ENCODE peak calls at places on chromosomes 3 and 15, in ten cellular contexts. One of them, this sample, is unnamed.

GRCh38 chr3:179732661-179733348 is 80.0 kb downstream of the USP13 start:
- DNase-seq in lung: peak; percentile 60
- DNase-seq in right cardiac atrium: peak; percentile 73
- DNase-seq in esophagus muscularis mucosa: peak; percentile 81
- DNase-seq in tibial nerve: no peak
- DNase-seq in spleen: no peak
- DNase-seq in right lobe of liver: peak; percentile 79
- DNase-seq in ovary: no peak
- DNase-seq in A549: no peak
- DNase-seq in OCI-LY7: no peak
- DNase-seq in this sample: no peak

GRCh38 chr3:83033123-83033522 is 1271.7 kb upstream of the GBE1 start:
- DNase-seq in lung: no peak
- DNase-seq in right cardiac atrium: no peak
- DNase-seq in esophagus muscularis mucosa: no peak
- DNase-seq in tibial nerve: no peak
- DNase-seq in spleen: no peak
- DNase-seq in right lobe of liver: no peak
- DNase-seq in ovary: no peak
- DNase-seq in A549: no peak
- DNase-seq in OCI-LY7: no peak
- DNase-seq in this sample: no peak

GRCh38 chr3:106943071-106943470 is 434.2 kb upstream of the CCDC54 start:
- DNase-seq in lung: no peak
- DNase-seq in right cardiac atrium: no peak
- DNase-seq in esophagus muscularis mucosa: no peak
- DNase-seq in tibial nerve: no peak
- DNase-seq in spleen: no peak
- DNase-seq in right lobe of liver: no peak
- DNase-seq in ovary: no peak
- DNase-seq in A549: no peak
- DNase-seq in OCI-LY7: no peak
- DNase-seq in this sample: no peak

GRCh38 chr3:115022214-115022613 is 124.9 kb downstream of the ZBTB20 start:
- DNase-seq in lung: no peak
- DNase-seq in right cardiac atrium: no peak
- DNase-seq in esophagus muscularis mucosa: no peak
- DNase-seq in tibial nerve: no peak
- DNase-seq in spleen: no peak
- DNase-seq in right lobe of liver: no peak
- DNase-seq in ovary: no peak
- DNase-seq in A549: no peak
- DNase-seq in OCI-LY7: no peak
- DNase-seq in this sample: no peak

GRCh38 chr3:8757551-8758518 is 11.6 kb downstream of the OXTR start:
- DNase-seq in lung: no peak
- DNase-seq in right cardiac atrium: no peak
- DNase-seq in esophagus muscularis mucosa: no peak
- DNase-seq in tibial nerve: no peak
- DNase-seq in spleen: no peak
- DNase-seq in right lobe of liver: no peak
- DNase-seq in ovary: no peak
- DNase-seq in A549: no peak
- DNase-seq in OCI-LY7: no peak
- DNase-seq in this sample: no peak

GRCh38 chr3:129387492-129387891 is 40.9 kb downstream of the EFCAB12 start:
- DNase-seq in lung: no peak
- DNase-seq in right cardiac atrium: no peak
- DNase-seq in esophagus muscularis mucosa: no peak
- DNase-seq in tibial nerve: no peak
- DNase-seq in spleen: no peak
- DNase-seq in right lobe of liver: no peak
- DNase-seq in ovary: no peak
- DNase-seq in A549: no peak
- DNase-seq in OCI-LY7: no peak
- DNase-seq in this sample: no peak

GRCh38 chr3:23810342-23811116 is 4.8 kb downstream of the UBE2E1 start:
- DNase-seq in lung: peak; percentile 46
- DNase-seq in right cardiac atrium: peak; percentile 80
- DNase-seq in esophagus muscularis mucosa: no peak
- DNase-seq in tibial nerve: peak; percentile 27
- DNase-seq in spleen: peak; percentile 91
- DNase-seq in right lobe of liver: peak; percentile 67
- DNase-seq in ovary: peak; percentile 50
- DNase-seq in A549: peak; percentile 71
- DNase-seq in OCI-LY7: peak; percentile 43
- DNase-seq in this sample: peak; percentile 47

GRCh38 chr3:192916455-192917257 is 1.0 kb downstream of the MB21D2 start:
- DNase-seq in lung: peak; percentile 60
- DNase-seq in right cardiac atrium: peak; percentile 92
- DNase-seq in esophagus muscularis mucosa: peak; percentile 92
- DNase-seq in tibial nerve: peak; percentile 46
- DNase-seq in spleen: peak; percentile 80
- DNase-seq in right lobe of liver: peak; percentile 66
- DNase-seq in ovary: peak; percentile 61
- DNase-seq in A549: peak; percentile 35
- DNase-seq in OCI-LY7: no peak
- DNase-seq in this sample: peak; percentile 52

GRCh38 chr3:143171656-143172055 is 52.1 kb downstream of the CHST2 start:
- DNase-seq in lung: no peak
- DNase-seq in right cardiac atrium: no peak
- DNase-seq in esophagus muscularis mucosa: no peak
- DNase-seq in tibial nerve: no peak
- DNase-seq in spleen: no peak
- DNase-seq in right lobe of liver: no peak
- DNase-seq in ovary: no peak
- DNase-seq in A549: no peak
- DNase-seq in OCI-LY7: no peak
- DNase-seq in this sample: no peak

GRCh38 chr3:50102558-50102957 is 13.8 kb downstream of the RBM5 start:
- DNase-seq in lung: no peak
- DNase-seq in right cardiac atrium: no peak
- DNase-seq in esophagus muscularis mucosa: no peak
- DNase-seq in tibial nerve: no peak
- DNase-seq in spleen: no peak
- DNase-seq in right lobe of liver: peak; percentile 14
- DNase-seq in ovary: no peak
- DNase-seq in A549: no peak
- DNase-seq in OCI-LY7: no peak
- DNase-seq in this sample: no peak

GRCh38 chr3:110955301-110955880 is 116.2 kb upstream of the NECTIN3 start:
- DNase-seq in lung: no peak
- DNase-seq in right cardiac atrium: no peak
- DNase-seq in esophagus muscularis mucosa: no peak
- DNase-seq in tibial nerve: no peak
- DNase-seq in spleen: no peak
- DNase-seq in right lobe of liver: no peak
- DNase-seq in ovary: no peak
- DNase-seq in A549: no peak
- DNase-seq in OCI-LY7: no peak
- DNase-seq in this sample: no peak

GRCh38 chr3:14980689-14981088 is 33.3 kb downstream of the NR2C2 start:
- DNase-seq in lung: no peak
- DNase-seq in right cardiac atrium: no peak
- DNase-seq in esophagus muscularis mucosa: no peak
- DNase-seq in tibial nerve: no peak
- DNase-seq in spleen: no peak
- DNase-seq in right lobe of liver: no peak
- DNase-seq in ovary: no peak
- DNase-seq in A549: no peak
- DNase-seq in OCI-LY7: peak; percentile 52
- DNase-seq in this sample: no peak

GRCh38 chr3:131730581-131730980 is 227.8 kb upstream of the MRPL3 start:
- DNase-seq in lung: no peak
- DNase-seq in right cardiac atrium: no peak
- DNase-seq in esophagus muscularis mucosa: no peak
- DNase-seq in tibial nerve: no peak
- DNase-seq in spleen: no peak
- DNase-seq in right lobe of liver: no peak
- DNase-seq in ovary: no peak
- DNase-seq in A549: no peak
- DNase-seq in OCI-LY7: no peak
- DNase-seq in this sample: no peak

GRCh38 chr3:189142527-189142926 is 29.2 kb upstream of the TPRG1 start:
- DNase-seq in lung: no peak
- DNase-seq in right cardiac atrium: no peak
- DNase-seq in esophagus muscularis mucosa: no peak
- DNase-seq in tibial nerve: no peak
- DNase-seq in spleen: no peak
- DNase-seq in right lobe of liver: no peak
- DNase-seq in ovary: no peak
- DNase-seq in A549: no peak
- DNase-seq in OCI-LY7: no peak
- DNase-seq in this sample: no peak

GRCh38 chr3:43221076-43221475 is 65.3 kb upstream of the SNRK start:
- DNase-seq in lung: no peak
- DNase-seq in right cardiac atrium: no peak
- DNase-seq in esophagus muscularis mucosa: peak; percentile 70
- DNase-seq in tibial nerve: no peak
- DNase-seq in spleen: no peak
- DNase-seq in right lobe of liver: no peak
- DNase-seq in ovary: no peak
- DNase-seq in A549: no peak
- DNase-seq in OCI-LY7: no peak
- DNase-seq in this sample: no peak

GRCh38 chr3:11835028-11835639 is 11.6 kb downstream of the TAMM41 start:
- DNase-seq in lung: no peak
- DNase-seq in right cardiac atrium: no peak
- DNase-seq in esophagus muscularis mucosa: no peak
- DNase-seq in tibial nerve: peak; percentile 19
- DNase-seq in spleen: no peak
- DNase-seq in right lobe of liver: no peak
- DNase-seq in ovary: no peak
- DNase-seq in A549: peak; percentile 38
- DNase-seq in OCI-LY7: peak; percentile 24
- DNase-seq in this sample: no peak

DNA sequence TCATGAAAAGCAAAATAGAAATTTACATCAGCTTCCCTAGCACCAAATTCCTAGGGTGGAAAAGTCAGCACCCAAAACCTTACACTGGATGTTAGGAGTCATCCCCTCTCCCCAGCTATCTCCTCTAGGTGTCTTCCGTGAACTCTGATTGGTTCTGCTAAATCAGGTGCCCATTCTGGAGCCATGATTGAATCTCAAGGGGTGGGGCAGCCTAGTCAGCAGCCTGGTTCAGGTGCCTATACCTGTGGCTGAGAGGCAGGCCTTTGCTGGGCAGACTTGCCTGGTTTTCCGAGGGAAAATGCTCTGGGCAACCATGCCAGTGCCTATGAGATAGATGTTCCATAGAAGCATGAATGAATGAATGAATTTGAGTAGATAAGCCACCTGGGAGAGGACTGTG is 336.7 kb downstream of the LRTM1 start:
- DNase-seq in lung: no peak
- DNase-seq in right cardiac atrium: no peak
- DNase-seq in esophagus muscularis mucosa: peak; percentile 74
- DNase-seq in tibial nerve: no peak
- DNase-seq in spleen: no peak
- DNase-seq in right lobe of liver: no peak
- DNase-seq in ovary: no peak
- DNase-seq in A549: no peak
- DNase-seq in OCI-LY7: no peak
- DNase-seq in this sample: no peak
- H3K4me1 ChIP-seq in lung: no peaks in the 10 kb centered on the region
- H3K4me1 ChIP-seq in right cardiac atrium: no peaks in the 10 kb centered on the region
- H3K4me1 ChIP-seq in esophagus muscularis mucosa: no peaks in the 10 kb centered on the region
- H3K4me1 ChIP-seq in tibial nerve: no peaks in the 10 kb centered on the region
- H3K4me1 ChIP-seq in spleen: no peaks in the 10 kb centered on the region
- H3K4me1 ChIP-seq in right lobe of liver: no peaks in the 10 kb centered on the region
- H3K4me1 ChIP-seq in ovary: no peaks in the 10 kb centered on the region
- H3K4me1 ChIP-seq in A549: no peaks in the 10 kb centered on the region
- H3K4me1 ChIP-seq in OCI-LY7: no peaks in the 10 kb centered on the region
- H3K4me1 ChIP-seq in this sample: no peaks in the 10 kb centered on the region

GRCh38 chr3:139313921-139314320 is 29.9 kb upstream of the MRPS22 start:
- DNase-seq in lung: no peak
- DNase-seq in right cardiac atrium: no peak
- DNase-seq in esophagus muscularis mucosa: no peak
- DNase-seq in tibial nerve: no peak
- DNase-seq in spleen: no peak
- DNase-seq in right lobe of liver: no peak
- DNase-seq in ovary: no peak
- DNase-seq in A549: no peak
- DNase-seq in OCI-LY7: no peak
- DNase-seq in this sample: no peak
- H3K9me3 ChIP-seq in lung: no peaks in the 10 kb centered on the region
- H3K9me3 ChIP-seq in right cardiac atrium: no peaks in the 10 kb centered on the region
- H3K9me3 ChIP-seq in esophagus muscularis mucosa: no peaks in the 10 kb centered on the region
- H3K9me3 ChIP-seq in tibial nerve: no peaks in the 10 kb centered on the region
- H3K9me3 ChIP-seq in spleen: no peaks in the 10 kb centered on the region
- H3K9me3 ChIP-seq in right lobe of liver: no peaks in the 10 kb centered on the region
- H3K9me3 ChIP-seq in ovary: no peaks in the 10 kb centered on the region
- H3K9me3 ChIP-seq in A549: no peaks in the 10 kb centered on the region
- H3K9me3 ChIP-seq in OCI-LY7: no peaks in the 10 kb centered on the region
- H3K9me3 ChIP-seq in this sample: no peaks in the 10 kb centered on the region

DNA sequence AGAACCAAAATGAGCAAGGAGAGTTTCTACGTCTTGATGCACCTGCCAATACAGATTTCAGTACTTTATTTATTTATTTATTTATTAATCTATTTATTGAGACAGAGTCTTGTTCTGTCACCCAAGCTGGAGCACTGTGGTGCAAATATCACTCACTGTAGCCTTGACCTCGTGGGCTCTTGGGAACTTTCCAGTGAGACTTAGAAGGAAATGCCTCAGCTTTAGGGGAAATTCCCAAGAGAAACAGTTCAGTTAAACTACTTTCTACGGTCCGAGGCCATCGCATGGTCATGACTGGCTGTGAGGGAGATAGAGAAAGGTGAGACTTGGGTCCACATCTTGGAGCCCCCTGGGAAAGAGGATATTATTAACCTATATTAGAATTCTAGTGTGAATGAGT is 47.0 kb upstream of the HERC1 start:
- DNase-seq in lung: no peak
- DNase-seq in right cardiac atrium: no peak
- DNase-seq in esophagus muscularis mucosa: no peak
- DNase-seq in tibial nerve: no peak
- DNase-seq in spleen: no peak
- DNase-seq in right lobe of liver: no peak
- DNase-seq in ovary: no peak
- DNase-seq in A549: no peak
- DNase-seq in OCI-LY7: no peak
- DNase-seq in this sample: no peak
- H3K4me3 ChIP-seq in lung: no peak overlapping the region
- H3K4me3 ChIP-seq in right cardiac atrium: no peak overlapping the region
- H3K4me3 ChIP-seq in esophagus muscularis mucosa: no peak overlapping the region
- H3K4me3 ChIP-seq in tibial nerve: no peak overlapping the region
- H3K4me3 ChIP-seq in spleen: no peak overlapping the region
- H3K4me3 ChIP-seq in right lobe of liver: no peak overlapping the region
- H3K4me3 ChIP-seq in ovary: no peak overlapping the region
- H3K4me3 ChIP-seq in A549: no peak overlapping the region
- H3K4me3 ChIP-seq in OCI-LY7: no peak overlapping the region
- H3K4me3 ChIP-seq in this sample: no peak overlapping the region

DNA sequence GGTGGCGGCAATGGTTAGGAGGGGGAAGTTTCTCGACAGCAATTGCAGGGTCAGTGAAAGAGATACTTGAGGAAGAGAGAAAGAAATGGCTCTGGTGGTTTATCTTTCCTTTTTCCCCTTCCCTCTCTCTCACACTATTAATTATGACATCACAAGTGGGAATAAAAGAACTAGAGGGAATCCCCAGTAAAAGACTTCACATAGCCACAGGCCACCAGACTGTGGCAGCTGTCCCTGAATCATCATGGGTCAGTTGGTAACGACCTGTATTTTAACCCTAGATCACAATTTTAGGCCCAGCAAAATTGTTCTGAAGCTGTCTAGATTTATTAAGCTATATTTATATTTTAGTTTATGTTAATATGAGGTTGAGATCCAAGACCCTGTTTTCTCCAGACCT is 40.3 kb downstream of the MBNL1 start:
- DNase-seq in lung: no peak
- DNase-seq in right cardiac atrium: no peak
- DNase-seq in esophagus muscularis mucosa: no peak
- DNase-seq in tibial nerve: no peak
- DNase-seq in spleen: no peak
- DNase-seq in right lobe of liver: no peak
- DNase-seq in ovary: no peak
- DNase-seq in A549: no peak
- DNase-seq in OCI-LY7: no peak
- DNase-seq in this sample: no peak
- H3K4me1 ChIP-seq in lung: peaks cover 27% of the 10 kb centered on the region
- H3K4me1 ChIP-seq in right cardiac atrium: peaks cover 12% of the 10 kb centered on the region
- H3K4me1 ChIP-seq in esophagus muscularis mucosa: peaks cover 80% of the 10 kb centered on the region
- H3K4me1 ChIP-seq in tibial nerve: peaks cover 49% of the 10 kb centered on the region
- H3K4me1 ChIP-seq in spleen: peaks cover 66% of the 10 kb centered on the region
- H3K4me1 ChIP-seq in right lobe of liver: peaks cover 3% of the 10 kb centered on the region
- H3K4me1 ChIP-seq in ovary: peaks cover 3% of the 10 kb centered on the region
- H3K4me1 ChIP-seq in A549: peaks cover 62% of the 10 kb centered on the region
- H3K4me1 ChIP-seq in OCI-LY7: no peaks in the 10 kb centered on the region
- H3K4me1 ChIP-seq in this sample: peaks cover 16% of the 10 kb centered on the region

This sample was measured in BE2C.